ENCODE peak calls at places on chromosome 18, in four cellular contexts. M, U, G and Z are unnamed samples.

GRCh38 chr18:13577091-13577697 is 149.2 kb downstream of the FAM210A start:
- DNase-seq in G (peak; percentile 59), M (no peak), U (no peak), Z (peak; percentile 92)

GRCh38 chr18:36035253-36035652 is 32.1 kb downstream of the RPRD1A start:
- DNase-seq in U (no peak), M (no peak), G (no peak), Z (no peak)

GRCh38 chr18:1350931-1351450 is 446.3 kb downstream of the ADCYAP1 start:
- DNase-seq in U (no peak), G (no peak), M (no peak), Z (no peak)

GRCh38 chr18:8081872-8082553 is 514.9 kb downstream of the PTPRM start:
- DNase-seq in G (no peak), U (no peak), M (no peak), Z (no peak)

GRCh38 chr18:68764016-68764415 is 33.9 kb upstream of the CCDC102B start:
- DNase-seq in U (no peak), G (no peak), M (no peak), Z (no peak)

GRCh38 chr18:80154293-80154692 is 45.2 kb downstream of the ADNP2 start:
- DNase-seq in G (peak; percentile 5), U (no peak), M (peak; percentile 36), Z (peak; percentile 81)

GRCh38 chr18:54806526-54806925 is 21.8 kb upstream of the RAB27B start:
- DNase-seq in G (no peak), U (no peak), M (no peak), Z (no peak)

GRCh38 chr18:58416014-58416703 is 212.7 kb downstream of the ALPK2 start:
- DNase-seq in G (no peak), U (no peak), M (no peak), Z (no peak)

GRCh38 chr18:40249390-40250080 is 1705.5 kb upstream of the PIK3C3 start:
- DNase-seq in U (no peak), M (no peak), G (no peak), Z (no peak)

GRCh38 chr18:54162431-54162830 is 62.0 kb downstream of the MBD2 start:
- DNase-seq in G (no peak), U (no peak), M (no peak), Z (no peak)

GRCh38 chr18:54626779-54627178 is 35.7 kb downstream of the DYNAP start:
- DNase-seq in G (no peak), U (no peak), M (no peak), Z (no peak)

GRCh38 chr18:46477425-46478011 is 179.5 kb downstream of the LOXHD1 start:
- DNase-seq in M (no peak), U (no peak), G (no peak), Z (no peak)

GRCh38 chr18:74326238-74326637 is 10.6 kb downstream of the C18orf63 start:
- DNase-seq in G (no peak), M (no peak), U (no peak), Z (no peak)

GRCh38 chr18:74137920-74138538 is 9.6 kb downstream of the FBXO15 start:
- DNase-seq in G (no peak), M (no peak), U (no peak), Z (no peak)

GRCh38 chr18:3456686-3457069 is 6.7 kb downstream of the TGIF1 start:
- DNase-seq in U (no peak), M (no peak), G (no peak), Z (no peak)

GRCh38 chr18:55830490-55830889 is 242.5 kb upstream of the TCF4 start:
- DNase-seq in M (no peak), G (no peak), U (no peak), Z (no peak)

GRCh38 chr18:24021505-24021904 is 7.0 kb downstream of the TTC39C start:
- DNase-seq in G (no peak), U (no peak), M (no peak), Z (no peak)

GRCh38 chr18:2089416-2089815 is 481.9 kb downstream of the METTL4 start:
- DNase-seq in M (no peak), G (peak; percentile 8), U (no peak), Z (no peak)

GRCh38 chr18:50163505-50163904 is 31.4 kb downstream of the MYO5B start:
- DNase-seq in G (no peak), M (no peak), U (no peak), Z (no peak)

GRCh38 chr18:3592864-3593263 is 142.9 kb downstream of the TGIF1 start:
- DNase-seq in G (no peak), U (no peak), M (no peak), Z (no peak)